ENCODE peak calls at places on chromosomes 13 and 19, in four cellular contexts. F is HepG2, Z is K562, Q is GM12878. K is an unnamed sample.

GRCh38 chr13:49113526-49114286 is 106.4 kb upstream of the MLNR start:
- DNase-seq in F (peak; percentile 22), Z (no peak), Q (no peak), K (no peak)

GRCh38 chr19:43412441-43412840 is 2.2 kb upstream of the TEX101 start:
- DNase-seq in F (no peak), Z (no peak), Q (no peak), K (no peak)

GRCh38 chr13:113105032-113105993 is at the start of gene F7:
- DNase-seq in F (peak; percentile 91), Z (no peak), Q (no peak), K (no peak)

GRCh38 chr19:12872941-12873890 is 8.0 kb downstream of the DNASE2 start:
- DNase-seq in F (peak; percentile 17), Z (peak; percentile 86), Q (no peak), K (peak; percentile 55)

GRCh38 chr13:28449826-28450773 is 44.8 kb downstream of the FLT1 start:
- DNase-seq in F (no peak), Z (no peak), Q (no peak), K (no peak)

GRCh38 chr13:20272571-20273171 is 40.6 kb upstream of the GJB6 start:
- DNase-seq in F (no peak), Z (no peak), Q (no peak), K (no peak)

GRCh38 chr13:77009011-77009410 is 17.1 kb downstream of the CLN5 start:
- DNase-seq in F (no peak), Z (no peak), Q (no peak), K (no peak)

GRCh38 chr13:55583953-55584593 is 1556.6 kb upstream of the PRR20A start:
- DNase-seq in F (no peak), Z (no peak), Q (no peak), K (no peak)

GRCh38 chr19:3801412-3802096 is 15.4 kb upstream of the MATK start:
- DNase-seq in F (no peak), Z (no peak), Q (no peak), K (no peak)

GRCh38 chr13:102291587-102292218 is 110.1 kb downstream of the FGF14 start:
- DNase-seq in F (no peak), Z (no peak), Q (no peak), K (no peak)

GRCh38 chr19:56261145-56261544 is 11.4 kb upstream of the EDDM13 start:
- DNase-seq in F (no peak), Z (no peak), Q (no peak), K (no peak)

GRCh38 chr13:113862766-113863510 is 938 bp downstream of the GAS6 start:
- DNase-seq in F (no peak), Z (peak; percentile 59), Q (no peak), K (peak; percentile 72)

GRCh38 chr13:76848596-76848995 is 37.6 kb downstream of the KCTD12 start:
- DNase-seq in F (no peak), Z (no peak), Q (no peak), K (no peak)

GRCh38 chr19:9139609-9140158 is 513 bp upstream of the ZNF317 start:
- DNase-seq in F (no peak), Z (no peak), Q (no peak), K (no peak)

GRCh38 chr13:31035162-31035951 is 102.9 kb downstream of the TEX26 start:
- DNase-seq in F (no peak), Z (no peak), Q (no peak), K (no peak)

GRCh38 chr19:57566396-57567256 is 7.0 kb upstream of the ZNF550 start:
- DNase-seq in F (no peak), Z (peak; percentile 26), Q (no peak), K (no peak)

GRCh38 chr13:26019881-26020535 is 31.8 kb downstream of the SHISA2 start:
- DNase-seq in F (no peak), Z (no peak), Q (no peak), K (no peak)

GRCh38 chr13:26021516-26021915 is 30.3 kb downstream of the SHISA2 start:
- DNase-seq in F (no peak), Z (no peak), Q (no peak), K (no peak)

GRCh38 chr13:26020536-26021290 is 31.1 kb downstream of the SHISA2 start:
- DNase-seq in F (no peak), Z (no peak), Q (no peak), K (no peak)

GRCh38 chr13:26022538-26023292 is 29.1 kb downstream of the SHISA2 start:
- DNase-seq in F (no peak), Z (no peak), Q (no peak), K (peak; percentile 39)

GRCh38 chr13:26021956-26022355 is 29.9 kb downstream of the SHISA2 start:
- DNase-seq in F (no peak), Z (no peak), Q (no peak), K (no peak)
- TF ChIP-seq YY1 in F (no peak), Z (no peak), Q (no peak), K (no peak)

DNA sequence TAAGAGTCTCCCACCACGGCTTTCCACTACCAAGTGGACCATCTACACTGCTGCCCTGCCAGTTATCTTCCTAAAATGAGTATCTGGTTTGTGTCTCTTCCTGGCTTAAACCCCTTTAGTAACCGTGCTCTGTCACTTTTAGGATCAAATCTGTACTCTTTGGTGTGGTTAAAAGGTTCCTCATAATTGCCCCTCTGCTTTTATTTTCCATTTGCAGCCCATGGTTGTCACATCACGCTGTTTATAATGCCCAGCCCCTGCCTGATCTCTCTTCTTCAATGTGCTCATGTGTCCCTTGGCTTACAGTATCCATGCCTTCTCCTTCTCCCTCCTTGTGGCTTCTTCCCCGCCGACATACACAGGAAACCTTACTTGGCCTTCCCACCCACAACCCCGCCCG is 100.1 kb downstream of the DGKH start:
- DNase-seq in F (no peak), Z (no peak), Q (no peak), K (no peak)
- TF ChIP-seq YY1 in F (no peak), Z (no peak), Q (no peak), K (no peak)

DNA sequence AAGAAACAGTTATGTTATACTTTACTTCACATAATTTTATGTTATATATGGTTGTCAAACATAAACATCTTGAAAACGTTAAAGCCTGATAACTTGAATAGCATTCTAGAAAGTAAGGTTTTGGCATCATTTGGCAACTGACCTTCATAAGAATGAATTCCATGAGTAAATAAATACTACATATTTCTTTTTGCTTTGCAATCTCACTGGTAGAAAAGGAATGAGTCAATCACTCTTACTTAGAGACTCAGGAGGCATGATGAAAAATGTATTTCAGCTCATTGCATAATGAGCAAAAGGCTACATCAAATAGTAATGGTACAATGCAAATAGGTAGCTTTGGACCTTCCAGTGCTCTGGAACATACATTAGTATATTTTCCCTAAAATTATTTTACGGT is 1381.8 kb downstream of the EFNB2 start:
- DNase-seq in F (no peak), Z (no peak), Q (no peak), K (no peak)
- TF ChIP-seq YY1 in F (no peak), Z (no peak), Q (no peak), K (no peak)

DNA sequence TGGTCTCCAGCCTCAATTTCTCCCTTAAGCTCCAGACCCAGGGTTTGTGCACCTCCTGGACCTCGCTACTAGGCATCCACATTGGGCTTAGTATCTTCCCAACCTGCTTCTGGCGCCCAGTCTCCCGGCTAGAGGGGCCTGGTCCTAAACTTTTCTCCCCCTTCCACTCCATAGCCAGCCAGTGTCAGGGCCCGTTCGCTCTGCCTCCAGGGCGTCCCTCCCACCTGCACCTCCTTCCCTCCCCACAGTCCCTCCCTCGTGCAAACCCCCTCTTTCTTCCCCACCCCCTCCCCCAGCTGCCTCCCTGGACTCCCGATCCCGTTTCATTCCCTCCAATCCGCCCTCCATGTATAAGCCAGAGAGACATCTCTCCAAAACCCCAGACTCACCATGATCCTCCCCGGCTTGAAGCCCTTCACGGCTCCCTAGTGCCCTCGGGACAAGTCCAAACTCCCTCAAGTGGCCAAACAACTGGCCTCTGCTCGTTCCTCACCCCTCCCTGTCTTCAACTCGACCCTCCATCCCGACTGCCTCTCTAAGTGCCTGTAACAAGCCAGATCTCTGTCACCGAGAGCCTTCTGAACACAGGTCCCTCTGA is 1.0 kb upstream of the SAMD4B start:
- DNase-seq in F (no peak), Z (peak; percentile 34), Q (no peak), K (peak; percentile 64)
- TF ChIP-seq YY1 in F (no peak), Z (no peak), Q (no peak), K (no peak)

K was measured in H1.